ENCODE peak calls at places on chromosomes 6 and 20, in six cellular contexts. S is activated gamma-delta T cell treated with Interleukin-2 at 50 U/mL for 16 hours; B is GM20000; G is Calu3; H is Daoy; I is effector CD4-positive, alpha-beta T cell. Q is an unnamed sample.

GRCh38 chr20:31842471-31843157 is 2.8 kb downstream of the FOXS1 start:
- DNase-seq in H (peak), B (no peak), G (no peak), S (no peak), I (no peak), Q (no peak)

GRCh38 chr6:139370047-139370706 is 4.3 kb downstream of the CITED2 start:
- DNase-seq in G (no peak), B (no peak), H (no peak), I (no peak), S (no peak), Q (no peak)

GRCh38 chr6:37306624-37307222 is 47.1 kb upstream of the RNF8 start:
- DNase-seq in S (no peak), I (no peak), B (no peak), G (no peak), H (no peak), Q (no peak)

GRCh38 chr20:55918471-55918870 is 86.8 kb downstream of the CBLN4 start:
- DNase-seq in I (no peak), B (no peak), H (no peak), S (no peak), G (no peak), Q (no peak)

GRCh38 chr20:25355191-25355590 is 35.4 kb downstream of the ABHD12 start:
- DNase-seq in I (no peak), H (no peak), S (no peak), B (no peak), G (no peak), Q (no peak)

GRCh38 chr6:134753001-134753400 is 196.9 kb downstream of the ALDH8A1 start:
- DNase-seq in B (no peak), G (peak), I (no peak), H (no peak), S (no peak), Q (no peak)

GRCh38 chr6:32973934-32974333 is 5.5 kb downstream of the BRD2 start:
- DNase-seq in I (no peak), H (peak), S (peak), B (peak), G (peak), Q (no peak)

GRCh38 chr6:158040051-158040803 is 58.6 kb downstream of the SYNJ2 start:
- DNase-seq in B (peak), I (no peak), S (no peak), H (peak), G (peak), Q (no peak)

GRCh38 chr6:157761331-157761921 is 61.6 kb upstream of the SNX9 start:
- DNase-seq in I (peak), B (peak), H (peak), G (no peak), S (peak), Q (no peak)

GRCh38 chr20:63656451-63656850 is 1.7 kb upstream of the RTEL1 start:
- DNase-seq in H (no peak), S (no peak), I (no peak), B (no peak), G (no peak), Q (no peak)

GRCh38 chr6:169215201-169215661 is 38.4 kb downstream of the THBS2 start:
- DNase-seq in I (no peak), S (no peak), H (no peak), B (no peak), G (no peak), Q (peak)

GRCh38 chr20:14672066-14672465 is 334.7 kb upstream of the FLRT3 start:
- DNase-seq in I (no peak), B (no peak), S (no peak), G (no peak), H (no peak), Q (no peak)

GRCh38 chr6:161369339-161369738 is 95.5 kb upstream of the AGPAT4 start:
- DNase-seq in B (no peak), G (peak), I (no peak), S (no peak), H (peak), Q (no peak)

GRCh38 chr6:118768904-118769325 is 117.5 kb upstream of the CEP85L start:
- DNase-seq in B (no peak), S (no peak), I (no peak), G (no peak), H (no peak), Q (no peak)

GRCh38 chr6:15491986-15492269 is 170.9 kb downstream of the DTNBP1 start:
- DNase-seq in B (no peak), S (no peak), H (no peak), G (no peak), I (no peak), Q (no peak)

GRCh38 chr6:71383891-71384489 is 95.4 kb downstream of the OGFRL1 start:
- DNase-seq in G (peak), H (peak), B (peak), I (no peak), S (no peak), Q (no peak)

GRCh38 chr6:100459291-100459690 is 5.4 kb downstream of the SIM1 start:
- DNase-seq in S (no peak), G (no peak), I (no peak), H (no peak), B (no peak), Q (no peak)

GRCh38 chr20:47670913-47671312 is 114.4 kb downstream of the SULF2 start:
- DNase-seq in B (no peak), S (no peak), I (no peak), G (no peak), H (no peak), Q (peak)

GRCh38 chr6:7261030-7261841 is 51.8 kb downstream of the SSR1 start:
- DNase-seq in H (peak), I (no peak), S (no peak), G (peak), B (peak), Q (no peak)

GRCh38 chr6:125022391-125022989 is 60.3 kb downstream of the RNF217 start:
- DNase-seq in B (no peak), S (no peak), H (no peak), G (no peak), I (no peak), Q (no peak)

GRCh38 chr6:139303176-139303575 is 11.4 kb upstream of the TXLNB start:
- DNase-seq in H (no peak), S (no peak), G (no peak), B (no peak), I (no peak), Q (no peak)

GRCh38 chr20:38275815-38276550 is 15.4 kb upstream of the KIAA1755 start:
- DNase-seq in H (peak), G (peak), B (no peak), S (no peak), I (no peak), Q (peak)

GRCh38 chr20:50141018-50141675 is 12.4 kb downstream of the PEDS1 start:
- DNase-seq in H (no peak), S (no peak), B (no peak), I (no peak), G (no peak), Q (no peak)

GRCh38 chr6:161273356-161273751 is 507 bp downstream of the AGPAT4 start:
- DNase-seq in G (peak), B (peak), I (peak), H (no peak), S (peak), Q (no peak)

GRCh38 chr6:52108128-52108527 is 20.7 kb upstream of the PKHD1 start:
- DNase-seq in B (no peak), I (no peak), H (peak), S (no peak), G (no peak), Q (no peak)

GRCh38 chr6:152164957-152165356 is 357.5 kb downstream of the ESR1 start:
- DNase-seq in H (no peak), I (no peak), B (no peak), G (no peak), S (no peak), Q (no peak)

GRCh38 chr6:107957165-107957908 is 671 bp downstream of the SEC63 start:
- DNase-seq in G (peak), B (peak), H (peak), I (peak), S (peak), Q (no peak)

GRCh38 chr20:26218301-26218700 is 521.6 kb upstream of the ZNF337 start:
- DNase-seq in S (no peak), G (no peak), B (no peak), I (no peak), H (no peak), Q (no peak)

GRCh38 chr20:24472426-24472825 is 3.0 kb downstream of the SYNDIG1 start:
- DNase-seq in I (no peak), H (no peak), G (no peak), S (no peak), B (no peak), Q (no peak)

GRCh38 chr6:11710221-11710836 is 68.3 kb downstream of the ADTRP start:
- DNase-seq in G (no peak), B (no peak), S (no peak), H (peak), I (peak), Q (no peak)

GRCh38 chr6:83190596-83190995 is 2.5 kb downstream of the PGM3 start:
- DNase-seq in S (no peak), G (no peak), B (no peak), I (no peak), H (no peak), Q (no peak)

GRCh38 chr6:81708306-81708705 is 44.2 kb downstream of the TENT5A start:
- DNase-seq in S (no peak), G (no peak), H (peak), B (no peak), I (no peak), Q (no peak)

GRCh38 chr6:168923171-168923570 is 330.5 kb downstream of the THBS2 start:
- DNase-seq in B (no peak), G (no peak), S (no peak), H (no peak), I (no peak), Q (no peak)

GRCh38 chr6:116218172-116218633 is 35.7 kb downstream of the TSPYL4 start:
- DNase-seq in I (no peak), H (no peak), B (no peak), S (no peak), G (no peak), Q (no peak)